ENCODE peak calls at places on chromosomes 16 and 17, in ten cellular contexts. One of them, this sample, is unnamed.

GRCh38 chr17:40480501-40481003 is 20.9 kb downstream of the TNS4 start:
- DNase-seq in endothelial cell of umbilical vein: no peak
- DNase-seq in neural progenitor cell: no peak
- DNase-seq in A549: peak
- DNase-seq in naive thymus-derived CD4-positive, alpha-beta T cell: peak
- DNase-seq in CD8-positive, alpha-beta memory T cell: peak
- DNase-seq in heart right ventricle: peak
- DNase-seq in uterus: no peak
- DNase-seq in foreskin fibroblast: no peak
- DNase-seq in CD4-positive, CD25-positive, alpha-beta regulatory T cell: peak
- DNase-seq in this sample: no peak

GRCh38 chr17:42079541-42079940 is 18.7 kb downstream of the ZNF385C start:
- DNase-seq in naive thymus-derived CD4-positive, alpha-beta T cell: no peak
- DNase-seq in neural progenitor cell: no peak
- DNase-seq in heart right ventricle: no peak
- DNase-seq in CD8-positive, alpha-beta memory T cell: no peak
- DNase-seq in endothelial cell of umbilical vein: no peak
- DNase-seq in CD4-positive, CD25-positive, alpha-beta regulatory T cell: no peak
- DNase-seq in uterus: no peak
- DNase-seq in A549: no peak
- DNase-seq in foreskin fibroblast: no peak
- DNase-seq in this sample: no peak

GRCh38 chr16:55275869-55276268 is 48.1 kb upstream of the IRX6 start:
- DNase-seq in naive thymus-derived CD4-positive, alpha-beta T cell: no peak
- DNase-seq in heart right ventricle: no peak
- DNase-seq in CD8-positive, alpha-beta memory T cell: no peak
- DNase-seq in endothelial cell of umbilical vein: no peak
- DNase-seq in neural progenitor cell: no peak
- DNase-seq in CD4-positive, CD25-positive, alpha-beta regulatory T cell: no peak
- DNase-seq in foreskin fibroblast: no peak
- DNase-seq in uterus: no peak
- DNase-seq in A549: no peak
- DNase-seq in this sample: no peak

GRCh38 chr17:18966831-18967624 is 15.1 kb downstream of the SLC5A10 start:
- DNase-seq in CD4-positive, CD25-positive, alpha-beta regulatory T cell: no peak
- DNase-seq in neural progenitor cell: peak
- DNase-seq in CD8-positive, alpha-beta memory T cell: no peak
- DNase-seq in foreskin fibroblast: peak
- DNase-seq in endothelial cell of umbilical vein: peak
- DNase-seq in heart right ventricle: peak
- DNase-seq in naive thymus-derived CD4-positive, alpha-beta T cell: no peak
- DNase-seq in A549: no peak
- DNase-seq in uterus: no peak
- DNase-seq in this sample: no peak

GRCh38 chr16:10297341-10298006 is 88.4 kb upstream of the ATF7IP2 start:
- DNase-seq in heart right ventricle: no peak
- DNase-seq in naive thymus-derived CD4-positive, alpha-beta T cell: no peak
- DNase-seq in CD8-positive, alpha-beta memory T cell: no peak
- DNase-seq in uterus: no peak
- DNase-seq in A549: no peak
- DNase-seq in foreskin fibroblast: no peak
- DNase-seq in neural progenitor cell: no peak
- DNase-seq in endothelial cell of umbilical vein: no peak
- DNase-seq in CD4-positive, CD25-positive, alpha-beta regulatory T cell: no peak
- DNase-seq in this sample: no peak

GRCh38 chr16:47779201-47780016 is 318.3 kb downstream of the PHKB start:
- DNase-seq in foreskin fibroblast: no peak
- DNase-seq in uterus: no peak
- DNase-seq in A549: no peak
- DNase-seq in naive thymus-derived CD4-positive, alpha-beta T cell: no peak
- DNase-seq in endothelial cell of umbilical vein: peak
- DNase-seq in CD4-positive, CD25-positive, alpha-beta regulatory T cell: peak
- DNase-seq in neural progenitor cell: no peak
- DNase-seq in heart right ventricle: no peak
- DNase-seq in CD8-positive, alpha-beta memory T cell: peak
- DNase-seq in this sample: no peak

GRCh38 chr17:30116661-30117547 is at the start of gene NSRP1:
- DNase-seq in CD4-positive, CD25-positive, alpha-beta regulatory T cell: peak
- DNase-seq in neural progenitor cell: peak
- DNase-seq in foreskin fibroblast: peak
- DNase-seq in heart right ventricle: peak
- DNase-seq in A549: peak
- DNase-seq in naive thymus-derived CD4-positive, alpha-beta T cell: peak
- DNase-seq in uterus: peak
- DNase-seq in CD8-positive, alpha-beta memory T cell: peak
- DNase-seq in endothelial cell of umbilical vein: peak
- DNase-seq in this sample: peak

GRCh38 chr16:1614226-1615102 is 2.3 kb downstream of the CRAMP1 start:
- DNase-seq in uterus: peak
- DNase-seq in CD4-positive, CD25-positive, alpha-beta regulatory T cell: peak
- DNase-seq in naive thymus-derived CD4-positive, alpha-beta T cell: peak
- DNase-seq in foreskin fibroblast: peak
- DNase-seq in neural progenitor cell: peak
- DNase-seq in endothelial cell of umbilical vein: peak
- DNase-seq in CD8-positive, alpha-beta memory T cell: peak
- DNase-seq in A549: peak
- DNase-seq in heart right ventricle: peak
- DNase-seq in this sample: no peak

GRCh38 chr17:67378444-67379250 is 1.6 kb downstream of the PITPNC1 start:
- DNase-seq in foreskin fibroblast: peak
- DNase-seq in CD8-positive, alpha-beta memory T cell: peak
- DNase-seq in naive thymus-derived CD4-positive, alpha-beta T cell: peak
- DNase-seq in uterus: peak
- DNase-seq in A549: peak
- DNase-seq in endothelial cell of umbilical vein: peak
- DNase-seq in heart right ventricle: peak
- DNase-seq in CD4-positive, CD25-positive, alpha-beta regulatory T cell: peak
- DNase-seq in neural progenitor cell: peak
- DNase-seq in this sample: no peak

GRCh38 chr16:28822520-28823290 is at the start of gene ATXN2L:
- DNase-seq in uterus: peak
- DNase-seq in foreskin fibroblast: peak
- DNase-seq in A549: peak
- DNase-seq in naive thymus-derived CD4-positive, alpha-beta T cell: peak
- DNase-seq in neural progenitor cell: peak
- DNase-seq in CD8-positive, alpha-beta memory T cell: peak
- DNase-seq in CD4-positive, CD25-positive, alpha-beta regulatory T cell: peak
- DNase-seq in heart right ventricle: peak
- DNase-seq in endothelial cell of umbilical vein: peak
- DNase-seq in this sample: peak

GRCh38 chr17:73203788-73204479 is 11.1 kb downstream of the COG1 start:
- DNase-seq in endothelial cell of umbilical vein: peak
- DNase-seq in heart right ventricle: no peak
- DNase-seq in CD8-positive, alpha-beta memory T cell: peak
- DNase-seq in CD4-positive, CD25-positive, alpha-beta regulatory T cell: no peak
- DNase-seq in uterus: no peak
- DNase-seq in A549: no peak
- DNase-seq in neural progenitor cell: no peak
- DNase-seq in naive thymus-derived CD4-positive, alpha-beta T cell: no peak
- DNase-seq in foreskin fibroblast: no peak
- DNase-seq in this sample: no peak

GRCh38 chr16:4081035-4081434 is 35.2 kb downstream of the ADCY9 start:
- DNase-seq in neural progenitor cell: peak
- DNase-seq in A549: no peak
- DNase-seq in endothelial cell of umbilical vein: no peak
- DNase-seq in CD4-positive, CD25-positive, alpha-beta regulatory T cell: no peak
- DNase-seq in naive thymus-derived CD4-positive, alpha-beta T cell: no peak
- DNase-seq in uterus: no peak
- DNase-seq in heart right ventricle: no peak
- DNase-seq in foreskin fibroblast: no peak
- DNase-seq in CD8-positive, alpha-beta memory T cell: no peak
- DNase-seq in this sample: no peak

GRCh38 chr17:1647802-1648581 is 1.7 kb downstream of the RILP start:
- DNase-seq in neural progenitor cell: peak
- DNase-seq in A549: no peak
- DNase-seq in CD8-positive, alpha-beta memory T cell: no peak
- DNase-seq in uterus: no peak
- DNase-seq in foreskin fibroblast: no peak
- DNase-seq in CD4-positive, CD25-positive, alpha-beta regulatory T cell: no peak
- DNase-seq in heart right ventricle: peak
- DNase-seq in endothelial cell of umbilical vein: peak
- DNase-seq in naive thymus-derived CD4-positive, alpha-beta T cell: no peak
- DNase-seq in this sample: no peak

GRCh38 chr16:19777061-19777460 is 59.0 kb downstream of the IQCK start:
- DNase-seq in naive thymus-derived CD4-positive, alpha-beta T cell: no peak
- DNase-seq in A549: no peak
- DNase-seq in endothelial cell of umbilical vein: no peak
- DNase-seq in CD8-positive, alpha-beta memory T cell: no peak
- DNase-seq in CD4-positive, CD25-positive, alpha-beta regulatory T cell: no peak
- DNase-seq in uterus: no peak
- DNase-seq in heart right ventricle: no peak
- DNase-seq in neural progenitor cell: no peak
- DNase-seq in foreskin fibroblast: no peak
- DNase-seq in this sample: no peak
- H3K4me3 ChIP-seq in naive thymus-derived CD4-positive, alpha-beta T cell: no peak
- H3K4me3 ChIP-seq in A549: no peak
- H3K4me3 ChIP-seq in endothelial cell of umbilical vein: no peak
- H3K4me3 ChIP-seq in CD8-positive, alpha-beta memory T cell: no peak
- H3K4me3 ChIP-seq in CD4-positive, CD25-positive, alpha-beta regulatory T cell: no peak
- H3K4me3 ChIP-seq in uterus: no peak
- H3K4me3 ChIP-seq in heart right ventricle: no peak
- H3K4me3 ChIP-seq in neural progenitor cell: no peak
- H3K4me3 ChIP-seq in foreskin fibroblast: no peak
- H3K4me3 ChIP-seq in this sample: no peak

GRCh38 chr17:81417879-81418709 is 22.8 kb downstream of the BAHCC1 start:
- DNase-seq in heart right ventricle: no peak
- DNase-seq in endothelial cell of umbilical vein: no peak
- DNase-seq in naive thymus-derived CD4-positive, alpha-beta T cell: no peak
- DNase-seq in neural progenitor cell: no peak
- DNase-seq in CD4-positive, CD25-positive, alpha-beta regulatory T cell: no peak
- DNase-seq in uterus: peak
- DNase-seq in A549: no peak
- DNase-seq in foreskin fibroblast: no peak
- DNase-seq in CD8-positive, alpha-beta memory T cell: no peak
- DNase-seq in this sample: no peak

GRCh38 chr17:81419333-81419885 is 24.2 kb downstream of the BAHCC1 start:
- DNase-seq in neural progenitor cell: peak
- DNase-seq in foreskin fibroblast: peak
- DNase-seq in CD4-positive, CD25-positive, alpha-beta regulatory T cell: no peak
- DNase-seq in naive thymus-derived CD4-positive, alpha-beta T cell: no peak
- DNase-seq in uterus: peak
- DNase-seq in heart right ventricle: peak
- DNase-seq in endothelial cell of umbilical vein: peak
- DNase-seq in A549: peak
- DNase-seq in CD8-positive, alpha-beta memory T cell: no peak
- DNase-seq in this sample: peak

GRCh38 chr17:81418710-81419332 is 23.6 kb downstream of the BAHCC1 start:
- DNase-seq in foreskin fibroblast: no peak
- DNase-seq in endothelial cell of umbilical vein: no peak
- DNase-seq in heart right ventricle: no peak
- DNase-seq in CD4-positive, CD25-positive, alpha-beta regulatory T cell: no peak
- DNase-seq in CD8-positive, alpha-beta memory T cell: no peak
- DNase-seq in uterus: no peak
- DNase-seq in neural progenitor cell: no peak
- DNase-seq in A549: no peak
- DNase-seq in naive thymus-derived CD4-positive, alpha-beta T cell: no peak
- DNase-seq in this sample: no peak

GRCh38 chr17:81420769-81421462 is 25.7 kb downstream of the BAHCC1 start:
- DNase-seq in foreskin fibroblast: no peak
- DNase-seq in heart right ventricle: peak
- DNase-seq in A549: no peak
- DNase-seq in CD8-positive, alpha-beta memory T cell: no peak
- DNase-seq in endothelial cell of umbilical vein: peak
- DNase-seq in uterus: peak
- DNase-seq in naive thymus-derived CD4-positive, alpha-beta T cell: no peak
- DNase-seq in neural progenitor cell: no peak
- DNase-seq in CD4-positive, CD25-positive, alpha-beta regulatory T cell: no peak
- DNase-seq in this sample: no peak

DNA sequence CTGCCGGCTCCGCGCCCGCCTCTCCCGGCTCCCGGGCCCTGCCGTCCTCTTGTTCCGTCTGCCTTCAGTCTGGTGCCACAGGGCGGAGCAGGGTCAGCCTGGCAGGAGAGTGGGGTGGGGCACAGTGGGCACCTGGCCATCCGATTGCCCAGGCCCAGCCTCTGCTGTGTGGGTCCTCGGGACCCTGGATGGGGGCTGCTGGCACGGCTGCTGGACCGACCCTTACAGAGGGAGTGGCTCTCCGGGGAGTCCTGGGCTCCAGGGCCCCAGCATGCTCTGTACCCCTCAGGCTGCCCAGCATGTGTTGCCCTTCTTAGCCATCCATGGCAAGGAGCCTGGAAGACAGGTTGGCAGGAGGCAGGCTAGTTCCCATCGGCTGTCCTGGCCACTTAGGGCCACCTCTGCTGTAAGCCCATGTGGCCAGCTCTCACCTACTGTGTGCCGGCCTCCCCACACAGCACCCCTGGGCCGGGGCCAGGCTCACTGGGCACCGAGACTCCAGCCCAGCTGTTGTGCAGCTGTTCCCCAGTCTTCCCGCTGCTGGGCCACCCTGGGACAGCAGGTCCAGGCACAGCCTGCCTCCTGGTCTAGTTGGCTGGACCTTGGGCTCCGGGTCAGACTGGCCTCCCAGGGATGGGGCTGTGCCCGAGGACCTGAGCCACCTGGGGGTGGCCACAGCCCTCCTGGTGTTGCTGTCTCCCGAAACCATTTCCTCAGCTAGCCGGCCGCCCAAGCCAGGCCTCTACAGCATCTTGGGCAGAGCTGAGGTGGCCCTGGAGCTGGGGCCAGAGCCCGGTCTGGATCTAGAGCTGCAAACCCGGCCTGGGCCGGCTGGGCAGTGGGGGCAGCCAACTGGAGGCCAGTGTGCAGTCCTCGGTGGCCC is 24.9 kb downstream of the BAHCC1 start:
- DNase-seq in endothelial cell of umbilical vein: no peak
- DNase-seq in heart right ventricle: no peak
- DNase-seq in naive thymus-derived CD4-positive, alpha-beta T cell: no peak
- DNase-seq in uterus: peak
- DNase-seq in CD8-positive, alpha-beta memory T cell: no peak
- DNase-seq in CD4-positive, CD25-positive, alpha-beta regulatory T cell: no peak
- DNase-seq in foreskin fibroblast: no peak
- DNase-seq in A549: no peak
- DNase-seq in neural progenitor cell: no peak
- DNase-seq in this sample: no peak
- H3K4me3 ChIP-seq in endothelial cell of umbilical vein: no peak
- H3K4me3 ChIP-seq in heart right ventricle: peak
- H3K4me3 ChIP-seq in naive thymus-derived CD4-positive, alpha-beta T cell: no peak
- H3K4me3 ChIP-seq in uterus: peak
- H3K4me3 ChIP-seq in CD8-positive, alpha-beta memory T cell: no peak
- H3K4me3 ChIP-seq in CD4-positive, CD25-positive, alpha-beta regulatory T cell: no peak
- H3K4me3 ChIP-seq in foreskin fibroblast: peak
- H3K4me3 ChIP-seq in A549: peak
- H3K4me3 ChIP-seq in neural progenitor cell: no peak
- H3K4me3 ChIP-seq in this sample: peak

GRCh38 chr17:65690626-65691310 is 129.3 kb upstream of the AXIN2 start:
- DNase-seq in naive thymus-derived CD4-positive, alpha-beta T cell: no peak
- DNase-seq in endothelial cell of umbilical vein: no peak
- DNase-seq in uterus: no peak
- DNase-seq in foreskin fibroblast: no peak
- DNase-seq in CD4-positive, CD25-positive, alpha-beta regulatory T cell: no peak
- DNase-seq in A549: no peak
- DNase-seq in CD8-positive, alpha-beta memory T cell: no peak
- DNase-seq in heart right ventricle: no peak
- DNase-seq in neural progenitor cell: no peak
- DNase-seq in this sample: no peak
- H3K4me3 ChIP-seq in naive thymus-derived CD4-positive, alpha-beta T cell: no peak
- H3K4me3 ChIP-seq in endothelial cell of umbilical vein: no peak
- H3K4me3 ChIP-seq in uterus: no peak
- H3K4me3 ChIP-seq in foreskin fibroblast: no peak
- H3K4me3 ChIP-seq in CD4-positive, CD25-positive, alpha-beta regulatory T cell: no peak
- H3K4me3 ChIP-seq in A549: no peak
- H3K4me3 ChIP-seq in CD8-positive, alpha-beta memory T cell: no peak
- H3K4me3 ChIP-seq in heart right ventricle: no peak
- H3K4me3 ChIP-seq in neural progenitor cell: no peak
- H3K4me3 ChIP-seq in this sample: no peak

GRCh38 chr16:50836121-50836541 is 94.2 kb downstream of the CYLD start:
- DNase-seq in CD8-positive, alpha-beta memory T cell: no peak
- DNase-seq in naive thymus-derived CD4-positive, alpha-beta T cell: no peak
- DNase-seq in foreskin fibroblast: no peak
- DNase-seq in heart right ventricle: no peak
- DNase-seq in endothelial cell of umbilical vein: no peak
- DNase-seq in uterus: no peak
- DNase-seq in A549: no peak
- DNase-seq in neural progenitor cell: no peak
- DNase-seq in CD4-positive, CD25-positive, alpha-beta regulatory T cell: no peak
- DNase-seq in this sample: no peak
- H3K4me3 ChIP-seq in CD8-positive, alpha-beta memory T cell: no peak
- H3K4me3 ChIP-seq in naive thymus-derived CD4-positive, alpha-beta T cell: no peak
- H3K4me3 ChIP-seq in foreskin fibroblast: no peak
- H3K4me3 ChIP-seq in heart right ventricle: no peak
- H3K4me3 ChIP-seq in endothelial cell of umbilical vein: no peak
- H3K4me3 ChIP-seq in uterus: no peak
- H3K4me3 ChIP-seq in A549: no peak
- H3K4me3 ChIP-seq in neural progenitor cell: no peak
- H3K4me3 ChIP-seq in CD4-positive, CD25-positive, alpha-beta regulatory T cell: no peak
- H3K4me3 ChIP-seq in this sample: no peak

This sample was measured in skeletal muscle cell.